ENCODE peak calls at places on chromosomes 16 and 17, in nine cellular contexts. C is DMS 273 treated with DMSO at 0.1 percent for 48 hours; S is left lung; A is upper lobe of right lung; M is HT1080; L is activated CD8-positive, alpha-beta T cell treated with anti-CD3 and anti-CD28 coated beads, Interleukin-2, amount 10 ng/mL, durations not matched to agents 7 days and 5 days; Q is WTC11; N is hippocampal formation; B is progenitor cell of endocrine pancreas. Y is an unnamed sample.
A peak's percentile ranks its signal among the peaks of the same experiment; 100 is the strongest.

GRCh38 chr16:12685806-12686205 is 117.9 kb downstream of the CPPED1 start:
- DNase-seq in N (peak; percentile 9), S (no peak), B (no peak), M (no peak), Q (no peak), C (no peak), L (no peak), A (no peak), Y (no peak)

GRCh38 chr17:37392024-37392590 is 14.5 kb downstream of the ACACA start:
- DNase-seq in Q (no peak), M (peak; percentile 58), C (no peak), S (no peak), A (no peak), B (no peak), N (no peak), L (no peak), Y (no peak)

GRCh38 chr17:48612854-48613691 is 2.0 kb downstream of the HOXB8 start:
- DNase-seq in A (no peak), M (no peak), C (no peak), Q (no peak), B (no peak), S (no peak), L (peak; percentile 63), N (no peak), Y (peak; percentile 52)

GRCh38 chr17:80872999-80873951 is 118.4 kb upstream of the CHMP6 start:
- DNase-seq in L (no peak), N (peak; percentile 34), S (peak; percentile 77), B (no peak), C (no peak), Q (peak; percentile 68), A (peak; percentile 66), M (no peak), Y (no peak)

GRCh38 chr16:73172621-73173312 is 124.8 kb upstream of the ZFHX3 start:
- DNase-seq in S (no peak), C (peak; percentile 85), A (peak; percentile 76), L (no peak), N (peak; percentile 8), M (peak; percentile 63), Q (no peak), B (no peak), Y (peak; percentile 79)

GRCh38 chr17:1588781-1589585 is 26.4 kb upstream of the PITPNA start:
- DNase-seq in M (no peak), N (no peak), Q (no peak), A (no peak), L (no peak), S (peak; percentile 85), B (no peak), C (no peak), Y (no peak)

GRCh38 chr16:880471-881171 is 80.1 kb upstream of the GNG13 start:
- DNase-seq in L (no peak), M (no peak), B (no peak), A (no peak), Q (no peak), N (no peak), S (peak; percentile 64), C (no peak), Y (peak; percentile 8)

GRCh38 chr17:32327911-32328310 is 14.1 kb downstream of the C17orf75 start:
- DNase-seq in B (no peak), N (no peak), M (no peak), Q (no peak), S (no peak), A (peak; percentile 3), L (no peak), C (no peak), Y (no peak)

GRCh38 chr17:73011016-73011486 is 81.4 kb downstream of the SLC39A11 start:
- DNase-seq in L (no peak), M (no peak), N (no peak), C (no peak), Q (no peak), A (no peak), B (no peak), S (peak; percentile 82), Y (peak; percentile 76)

GRCh38 chr16:68447721-68448359 is 468 bp downstream of the SMPD3 start:
- DNase-seq in B (no peak), C (no peak), M (no peak), L (no peak), Q (no peak), S (no peak), A (no peak), N (no peak), Y (no peak)

GRCh38 chr17:68302666-68303065 is 11.4 kb downstream of the ARSG start:
- DNase-seq in M (no peak), A (no peak), C (peak; percentile 79), L (no peak), N (no peak), S (no peak), B (no peak), Q (no peak), Y (no peak)

GRCh38 chr16:14101415-14101814 is 30.3 kb downstream of the MRTFB start:
- DNase-seq in C (no peak), L (no peak), N (no peak), A (no peak), Q (no peak), B (no peak), M (no peak), S (no peak), Y (no peak)

GRCh38 chr16:29775742-29776408 is 2.2 kb upstream of the ZG16 start:
- DNase-seq in C (peak; percentile 68), M (peak; percentile 49), N (no peak), S (no peak), A (no peak), Q (no peak), B (no peak), L (no peak), Y (peak; percentile 39)

GRCh38 chr17:67829331-67829730 is 4.0 kb downstream of the BPTF start:
- DNase-seq in N (no peak), M (no peak), C (no peak), S (no peak), L (peak; percentile 72), A (no peak), B (no peak), Q (no peak), Y (no peak)

GRCh38 chr16:51134269-51134812 is 16.7 kb downstream of the SALL1 start:
- DNase-seq in S (no peak), C (no peak), N (no peak), B (no peak), A (no peak), Q (peak; percentile 62), L (no peak), M (no peak), Y (no peak)